ENCODE peak calls at places on chromosome 10, in seven cellular contexts. B is renal cortical epithelial cell; E is activated naive CD4-positive, alpha-beta T cell; R is nucleus accumbens; L is stimulated activated CD4-positive, alpha-beta T cell treated with anti-CD3 and anti-CD28 coated beads, Interleukin-4, amount 100 ng/mL, for 4 hours; K is fibroblast of lung; H is effector memory CD8-positive, alpha-beta T cell. X is an unnamed sample.
A peak's percentile ranks its signal among the peaks of the same experiment; 100 is the strongest.

GRCh38 chr10:77478248-77478963 is 159.2 kb downstream of the KCNMA1 start:
- DNase-seq in H (no peak), B (peak; percentile 93), R (no peak), E (no peak), L (no peak), K (peak; percentile 83), X (no peak)

GRCh38 chr10:62733654-62734293 is 70.7 kb upstream of the ADO start:
- DNase-seq in E (no peak), L (no peak), B (peak; percentile 62), H (no peak), R (no peak), K (no peak), X (no peak)

GRCh38 chr10:107206856-107207255 is 42.4 kb upstream of the SORCS1 start:
- DNase-seq in K (no peak), L (no peak), B (no peak), H (no peak), R (peak; percentile 2), E (no peak), X (no peak)

GRCh38 chr10:35307297-35307696 is 29.0 kb upstream of the CCNY start:
- DNase-seq in B (peak; percentile 52), H (no peak), K (no peak), E (no peak), L (no peak), R (no peak), X (no peak)

GRCh38 chr10:86666538-86666937 is 1.8 kb upstream of the LDB3 start:
- DNase-seq in R (peak; percentile 28), B (no peak), H (no peak), K (no peak), L (no peak), E (no peak), X (no peak)

GRCh38 chr10:3935141-3935540 is 150.1 kb upstream of the KLF6 start:
- DNase-seq in H (peak; percentile 36), E (no peak), K (peak; percentile 77), L (peak; percentile 83), R (no peak), B (peak; percentile 30), X (no peak)

GRCh38 chr10:97583476-97583875 is 713 bp upstream of the HOGA1 start:
- DNase-seq in K (no peak), B (no peak), H (no peak), E (no peak), L (no peak), R (no peak), X (no peak)

GRCh38 chr10:3624367-3624766 is 160.6 kb downstream of the KLF6 start:
- DNase-seq in L (no peak), B (peak; percentile 92), K (peak; percentile 88), R (no peak), E (no peak), H (no peak), X (peak; percentile 34)

GRCh38 chr10:112713411-112713810 is 236.6 kb upstream of the TCF7L2 start:
- DNase-seq in R (no peak), K (peak; percentile 52), H (no peak), B (no peak), E (no peak), L (no peak), X (no peak)

GRCh38 chr10:73998623-73999622 is 1.0 kb downstream of the VCL start:
- DNase-seq in H (no peak), K (peak; percentile 84), E (no peak), R (peak; percentile 43), B (peak; percentile 90), L (no peak), X (peak; percentile 73)

GRCh38 chr10:6558272-6558671 is 21.8 kb downstream of the PRKCQ start:
- DNase-seq in L (no peak), R (no peak), H (no peak), E (no peak), K (no peak), B (no peak), X (no peak)

GRCh38 chr10:14669576-14669975 is 105.1 kb downstream of the FAM107B start:
- DNase-seq in L (no peak), E (no peak), H (no peak), K (no peak), R (no peak), B (no peak), X (no peak)

GRCh38 chr10:95241533-95241932 is 47.5 kb downstream of the ACSM6 start:
- DNase-seq in E (no peak), K (no peak), R (no peak), B (peak; percentile 41), H (no peak), L (no peak), X (no peak)

GRCh38 chr10:113911839-113912238 is 57.4 kb downstream of the NHLRC2 start:
- DNase-seq in B (no peak), K (no peak), R (no peak), H (no peak), L (no peak), E (no peak), X (no peak)

GRCh38 chr10:69254877-69255276 is 23.4 kb upstream of the HK1 start:
- DNase-seq in E (no peak), L (no peak), H (no peak), K (no peak), R (no peak), B (no peak), X (no peak)

GRCh38 chr10:97195654-97196212 is 10.0 kb upstream of the SLIT1 start:
- DNase-seq in H (no peak), L (no peak), B (no peak), K (no peak), R (no peak), E (no peak), X (no peak)

GRCh38 chr10:50618624-50619023 is 5.1 kb downstream of the SGMS1 start:
- DNase-seq in E (no peak), K (no peak), R (no peak), B (peak; percentile 84), H (no peak), L (no peak), X (peak; percentile 52)

GRCh38 chr10:100186813-100187212 is 984 bp upstream of the ERLIN1 start:
- DNase-seq in B (no peak), L (peak; percentile 13), H (no peak), K (no peak), E (peak; percentile 1), R (peak; percentile 1), X (peak; percentile 1)

GRCh38 chr10:30459283-30459682 is 25.3 kb downstream of the MAP3K8 start:
- DNase-seq in K (no peak), E (no peak), H (no peak), L (no peak), R (no peak), B (no peak), X (peak; percentile 8)

GRCh38 chr10:132111871-132112341 is 46.2 kb downstream of the JAKMIP3 start:
- DNase-seq in L (no peak), H (no peak), K (no peak), E (no peak), B (no peak), R (no peak), X (no peak)

GRCh38 chr10:6878067-6878412 is 298.0 kb upstream of the PRKCQ start:
- DNase-seq in B (no peak), E (no peak), R (peak; percentile 13), K (peak; percentile 35), L (no peak), H (no peak), X (peak; percentile 55)

GRCh38 chr10:17616403-17617030 is 657 bp downstream of the HACD1 start:
- DNase-seq in L (no peak), K (peak; percentile 45), R (peak; percentile 41), B (peak; percentile 34), E (peak; percentile 16), H (peak; percentile 7), X (peak; percentile 94)

GRCh38 chr10:125739994-125740679 is 20.6 kb downstream of the EDRF1 start:
- DNase-seq in L (no peak), H (no peak), R (no peak), K (no peak), B (no peak), E (no peak), X (no peak)

GRCh38 chr10:12723240-12723639 is 278.3 kb downstream of the CCDC3 start:
- DNase-seq in L (no peak), E (no peak), K (no peak), H (no peak), B (no peak), R (no peak), X (no peak)

GRCh38 chr10:113087082-113088029 is 137.3 kb downstream of the TCF7L2 start:
- DNase-seq in R (no peak), B (peak; percentile 100), E (no peak), H (no peak), L (no peak), K (peak; percentile 99), X (peak; percentile 62)

GRCh38 chr10:116105259-116105658 is 167.7 kb downstream of the GFRA1 start:
- DNase-seq in K (no peak), H (no peak), E (no peak), R (no peak), L (no peak), B (peak; percentile 43), X (no peak)

GRCh38 chr10:127028556-127028955 is 123.3 kb downstream of the DOCK1 start:
- DNase-seq in K (no peak), R (no peak), L (no peak), E (no peak), H (no peak), B (no peak), X (no peak)

X was measured in GM23338.